ENCODE peak calls at places on chromosomes 4 and X, in five cellular contexts. M is IMR-90, D is stomach, Z is body of pancreas, X is upper lobe of right lung. Q is an unnamed sample. For H3K9me3, the result is how much of the 10 kb centered on the place peaks cover.

GRCh38 chr4:111821342-111821741 is 323.9 kb upstream of the FAM241A start:
- DNase-seq in M (no peak), D (no peak), Z (no peak), X (no peak), Q (no peak)

GRCh38 chr4:36046026-36046425 is 198.3 kb downstream of the ARAP2 start:
- DNase-seq in M (no peak), D (no peak), Z (no peak), X (no peak), Q (no peak)

GRCh38 chrX:30930143-30930542 is 41.1 kb upstream of the TAB3 start:
- DNase-seq in M (no peak), D (no peak), Z (no peak), X (no peak), Q (no peak)

GRCh38 chrX:37509349-37509748 is 62.1 kb upstream of the LANCL3 start:
- DNase-seq in M (no peak), D (no peak), Z (no peak), X (no peak), Q (no peak)

GRCh38 chr4:106284227-106284626 is 31.8 kb downstream of the TBCK start:
- DNase-seq in M (no peak), D (no peak), Z (no peak), X (no peak), Q (no peak)

GRCh38 chrX:18042776-18043175 is 177.9 kb downstream of the BEND2 start:
- DNase-seq in M (no peak), D (no peak), Z (no peak), X (no peak), Q (no peak)

GRCh38 chr4:105092356-105092755 is 54.3 kb upstream of the TET2 start:
- DNase-seq in M (peak), D (no peak), Z (no peak), X (no peak), Q (peak)

GRCh38 chrX:131288738-131289511 is at the start of gene IGSF1:
- DNase-seq in M (no peak), D (no peak), Z (peak), X (no peak), Q (no peak)

GRCh38 chrX:13288671-13289070 is 31.2 kb downstream of the ATXN3L start:
- DNase-seq in M (no peak), D (no peak), Z (no peak), X (no peak), Q (no peak)

GRCh38 chrX:138945219-138945618 is 233.7 kb upstream of the FGF13 start:
- DNase-seq in M (no peak), D (no peak), Z (no peak), X (no peak), Q (no peak)

GRCh38 chr4:55336138-55337034 is 9.7 kb upstream of the SRD5A3 start:
- DNase-seq in M (no peak), D (no peak), Z (no peak), X (no peak), Q (no peak)

GRCh38 chr4:142314686-142315085 is 531.4 kb downstream of the INPP4B start:
- DNase-seq in M (no peak), D (peak), Z (peak), X (no peak), Q (peak)

GRCh38 chrX:40153335-40154221 is 55.8 kb upstream of the BCOR start:
- DNase-seq in M (no peak), D (peak), Z (peak), X (peak), Q (peak)

GRCh38 chr4:147761218-147761883 is 29.5 kb downstream of the ARHGAP10 start:
- DNase-seq in M (no peak), D (no peak), Z (no peak), X (no peak), Q (no peak)

GRCh38 chrX:4708970-4709760 is 995.7 kb upstream of the PRKX start:
- DNase-seq in M (no peak), D (peak), Z (peak), X (no peak), Q (no peak)

GRCh38 chr4:169383724-169384123 is 113.0 kb upstream of the SH3RF1 start:
- DNase-seq in M (peak), D (no peak), Z (no peak), X (no peak), Q (no peak)

GRCh38 chr4:76687730-76688441 is 210.1 kb downstream of the SOWAHB start:
- DNase-seq in M (no peak), D (no peak), Z (no peak), X (no peak), Q (no peak)

GRCh38 chr4:157700898-157701694 is 471.7 kb downstream of the GASK1B start:
- DNase-seq in M (no peak), D (no peak), Z (no peak), X (no peak), Q (no peak)

GRCh38 chr4:98642991-98643426 is 15.4 kb downstream of the TSPAN5 start:
- DNase-seq in M (peak), D (no peak), Z (no peak), X (no peak), Q (no peak)

GRCh38 chrX:56231706-56232105 is 450 bp upstream of the KLF8 start:
- DNase-seq in M (no peak), D (no peak), Z (no peak), X (no peak), Q (peak)
- TF ChIP-seq CTCF in M (no peak), D (no peak), Z (no peak), X (no peak), Q (no peak)

GRCh38 chrX:153565996-153566580 is 32.9 kb downstream of the CCNQ start:
- DNase-seq in M (no peak), D (no peak), Z (no peak), X (no peak), Q (no peak)

GRCh38 chrX:153561337-153561736 is 37.6 kb downstream of the CCNQ start:
- DNase-seq in M (no peak), D (no peak), Z (no peak), X (no peak), Q (no peak)

GRCh38 chrX:153560466-153560865 is 38.5 kb downstream of the CCNQ start:
- DNase-seq in M (no peak), D (no peak), Z (no peak), X (no peak), Q (no peak)

GRCh38 chrX:153562546-153562945 is 36.4 kb downstream of the CCNQ start:
- DNase-seq in M (no peak), D (no peak), Z (no peak), X (no peak), Q (no peak)

DNA sequence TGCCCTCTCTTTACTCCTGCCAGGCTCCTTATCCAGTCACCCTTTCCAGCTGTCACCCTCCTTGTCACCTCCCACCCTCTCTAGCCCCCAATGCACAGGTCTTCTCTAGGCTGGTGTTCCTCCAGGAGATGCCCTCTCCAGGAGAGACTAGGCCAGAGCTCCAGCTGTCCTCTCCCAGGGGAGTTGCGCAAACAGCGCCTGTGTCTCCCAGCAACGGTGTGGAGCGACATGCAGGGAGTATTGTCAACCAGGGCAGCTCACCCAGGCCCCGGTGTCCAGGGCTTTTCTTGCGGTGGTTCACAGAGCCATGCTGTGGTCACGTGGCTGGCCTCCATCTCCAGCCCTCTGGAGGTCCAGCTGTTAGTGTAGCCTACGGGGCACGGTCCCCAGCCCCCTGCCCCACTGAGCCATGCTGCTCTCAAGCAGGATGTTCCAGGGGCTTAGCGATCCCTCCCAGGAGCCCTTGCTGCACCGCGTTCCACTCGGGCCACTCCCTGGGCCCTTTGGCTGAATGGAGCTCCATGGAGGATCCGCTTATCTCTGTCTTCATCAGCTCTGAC is 34.8 kb downstream of the CCNQ start:
- DNase-seq in M (no peak), D (no peak), Z (peak), X (no peak), Q (no peak)
- H3K9me3 ChIP-seq in M (under half), D (under half), Z (under half), X (under half), Q (under half)

GRCh38 chrX:118626346-118626745 is 101.1 kb upstream of the IL13RA1 start:
- DNase-seq in M (no peak), D (no peak), Z (no peak), X (no peak), Q (no peak)

GRCh38 chrX:118632862-118633261 is 94.5 kb upstream of the IL13RA1 start:
- DNase-seq in M (no peak), D (no peak), Z (no peak), X (no peak), Q (no peak)

GRCh38 chrX:118630843-118631242 is 96.6 kb upstream of the IL13RA1 start:
- DNase-seq in M (no peak), D (no peak), Z (no peak), X (no peak), Q (no peak)

GRCh38 chrX:118631586-118631985 is 95.8 kb upstream of the IL13RA1 start:
- DNase-seq in M (no peak), D (no peak), Z (no peak), X (no peak), Q (no peak)

DNA sequence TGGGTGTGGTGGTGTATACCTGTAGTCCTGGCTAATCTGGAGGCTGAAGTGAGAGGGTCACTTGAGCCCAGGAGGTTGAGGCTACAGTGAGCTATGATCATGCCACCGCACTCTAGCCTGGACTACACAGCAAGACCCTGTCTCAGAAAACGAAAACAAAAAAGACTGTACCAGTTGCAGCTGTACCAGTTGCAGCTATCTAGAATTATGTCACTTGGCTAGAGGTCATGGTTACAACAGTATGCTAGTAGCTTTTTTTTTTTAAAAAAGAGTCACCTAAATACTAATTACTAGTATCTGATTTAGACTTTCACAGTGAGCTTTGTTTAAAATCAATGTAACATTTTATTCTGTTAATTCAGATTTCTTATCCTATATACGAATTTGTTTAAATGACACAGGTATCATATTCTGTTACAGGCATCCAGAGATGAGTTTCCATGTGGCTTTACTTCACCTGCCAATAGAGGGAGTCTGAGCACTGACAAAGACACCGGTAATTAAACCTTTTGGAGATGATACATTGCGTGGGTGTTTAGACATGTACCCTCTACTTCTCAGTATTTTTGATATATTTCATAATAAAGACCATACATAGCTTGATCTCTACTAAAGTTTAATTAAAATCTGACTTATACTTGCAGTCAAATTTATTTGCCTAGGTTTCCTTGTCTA is 100.2 kb upstream of the IL13RA1 start:
- DNase-seq in M (no peak), D (no peak), Z (no peak), X (no peak), Q (no peak)
- TF ChIP-seq CTCF in M (peak), D (no peak), Z (no peak), X (peak), Q (peak)

DNA sequence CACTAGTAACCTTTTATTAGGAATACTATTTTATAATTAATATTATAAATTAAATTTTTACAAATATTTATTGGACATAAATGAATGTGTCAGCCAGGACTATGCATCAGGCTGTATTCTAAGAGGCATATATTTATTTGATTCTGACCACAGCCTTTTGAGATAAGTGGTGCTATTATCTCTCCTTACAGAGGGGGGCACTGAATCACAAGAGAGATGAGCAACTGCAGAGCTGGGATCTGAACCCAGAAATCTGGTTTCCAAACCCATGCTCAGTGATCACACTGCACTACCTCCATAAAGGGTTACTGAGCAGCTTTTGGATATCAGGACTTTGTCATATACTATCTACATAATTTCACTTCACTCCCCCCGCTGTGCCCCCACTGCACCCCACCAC is 322.0 kb downstream of the TMA16 start:
- DNase-seq in M (no peak), D (no peak), Z (no peak), X (no peak), Q (no peak)
- H3K9me3 ChIP-seq in M (under half), D (under half), Z (under half), X (under half), Q (under half)

DNA sequence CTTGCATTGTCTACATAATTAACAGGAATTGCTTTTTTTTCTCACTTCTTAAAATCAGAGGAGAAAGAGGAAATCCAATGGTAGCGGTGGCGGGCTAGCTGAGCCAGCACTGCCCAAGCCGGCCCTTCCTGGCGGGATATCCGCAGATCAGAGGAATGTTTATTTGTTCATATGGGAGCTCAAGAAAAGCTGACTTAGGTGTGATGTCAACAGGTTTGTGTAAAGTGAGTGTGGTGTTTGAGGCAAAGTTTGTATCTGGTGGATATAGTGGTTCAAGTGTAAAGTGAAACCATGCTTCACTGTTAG is 466 bp upstream of the SLC39A8 start:
- DNase-seq in M (no peak), D (no peak), Z (no peak), X (no peak), Q (no peak)
- TF ChIP-seq CTCF in M (no peak), D (no peak), Z (no peak), X (no peak), Q (no peak)

DNA sequence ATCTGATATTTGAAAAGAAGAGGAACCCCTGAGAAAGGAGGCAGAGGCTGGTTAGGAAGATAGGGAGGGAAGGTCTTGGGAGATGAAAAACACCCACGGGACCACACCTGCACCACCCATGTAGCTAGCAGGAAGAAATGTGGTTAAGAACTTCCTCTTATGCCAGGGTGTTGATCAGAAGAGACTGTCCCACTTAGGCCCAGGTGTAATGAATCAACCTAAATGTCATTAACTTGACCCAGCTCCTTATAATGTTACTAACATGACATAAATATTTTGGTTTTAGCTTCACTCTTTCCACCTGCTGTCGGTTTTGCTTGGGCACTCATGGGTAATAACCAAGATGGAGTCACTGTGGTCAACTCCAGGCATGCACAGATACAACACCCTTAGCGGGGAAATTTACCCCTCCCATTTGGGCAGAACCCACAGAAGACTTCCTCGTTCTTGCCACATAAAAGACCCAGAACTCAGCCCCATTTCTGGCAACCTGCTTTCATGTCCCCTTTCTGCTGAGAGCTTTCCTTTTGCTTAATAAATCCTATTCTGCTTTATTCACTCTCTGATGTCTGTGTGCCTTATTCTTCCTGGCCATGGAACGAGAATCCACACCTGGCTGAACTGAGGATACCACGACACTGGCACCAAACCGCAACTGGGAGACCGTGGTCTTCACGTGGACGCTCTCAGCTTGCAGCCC is 46.8 kb downstream of the ZNF141 start:
- DNase-seq in M (no peak), D (no peak), Z (no peak), X (no peak), Q (no peak)
- H3K9me3 ChIP-seq in M (half or more), D (half or more), Z (under half), X (half or more), Q (under half)

DNA sequence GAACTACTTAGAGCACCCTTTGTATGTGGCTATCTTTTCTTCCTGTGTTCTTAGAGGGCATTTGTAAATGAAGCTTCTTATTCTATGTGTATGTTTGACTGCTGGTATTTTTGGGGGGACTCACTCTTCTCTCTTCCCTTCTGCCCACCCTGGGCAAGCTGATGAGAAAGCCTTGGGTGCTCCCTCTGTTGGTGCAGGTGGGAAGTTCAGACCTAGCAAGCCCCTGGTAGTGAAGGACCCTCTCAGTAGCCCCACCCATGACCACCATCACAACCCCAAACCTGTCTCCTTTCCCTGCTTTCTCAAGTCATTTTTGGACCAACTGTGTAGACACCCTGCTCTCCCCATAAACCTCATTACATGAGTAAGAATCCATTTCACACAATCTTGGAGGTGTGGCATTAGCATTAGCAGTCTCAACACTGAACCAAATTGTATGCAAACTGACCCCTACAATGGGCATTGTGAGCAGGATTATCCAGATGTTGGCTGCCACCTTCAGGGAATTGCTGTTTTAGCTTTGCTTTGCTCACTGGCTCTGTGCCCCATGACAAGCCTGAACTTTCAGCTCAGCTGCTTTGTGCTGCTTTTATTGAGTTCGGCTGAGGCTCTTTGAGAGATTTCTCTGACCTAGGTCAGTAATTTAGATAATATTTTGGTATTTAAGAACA is 27.9 kb downstream of the TRIM61 start:
- DNase-seq in M (no peak), D (no peak), Z (no peak), X (no peak), Q (no peak)
- TF ChIP-seq CTCF in M (no peak), D (no peak), Z (no peak), X (no peak), Q (no peak)

GRCh38 chr4:1403177-1403583 is 3.1 kb downstream of the NKX1-1 start:
- DNase-seq in M (no peak), D (peak), Z (no peak), X (peak), Q (peak)
- H3K9me3 ChIP-seq in M (under half), D (under half), Z (under half), X (under half), Q (under half)